ENCODE peak calls at places on chromosome 13, in eight cellular contexts. One of them, this sample, is unnamed.

GRCh38 chr13:37878921-37879320 is 9.3 kb upstream of the TRPC4 start:
- DNase-seq in iPS-NIHi11: no peak
- DNase-seq in renal cortical epithelial cell: no peak
- DNase-seq in stimulated activated CD8-positive, alpha-beta memory T cell treated with anti-CD3 and anti-CD28 coated beads, Interleukin-2, amount 100 ng/mL, for 1 hour: no peak
- DNase-seq in effector memory CD8-positive, alpha-beta T cell: no peak
- DNase-seq in aorta: no peak
- DNase-seq in NCI-H774: no peak
- DNase-seq in Panc1: no peak
- DNase-seq in this sample: no peak

GRCh38 chr13:75263741-75264407 is 218.1 kb downstream of the TBC1D4 start:
- DNase-seq in iPS-NIHi11: no peak
- DNase-seq in renal cortical epithelial cell: peak
- DNase-seq in stimulated activated CD8-positive, alpha-beta memory T cell treated with anti-CD3 and anti-CD28 coated beads, Interleukin-2, amount 100 ng/mL, for 1 hour: no peak
- DNase-seq in effector memory CD8-positive, alpha-beta T cell: no peak
- DNase-seq in aorta: no peak
- DNase-seq in NCI-H774: no peak
- DNase-seq in Panc1: no peak
- DNase-seq in this sample: no peak

GRCh38 chr13:100875392-100876043 is 200.9 kb upstream of the TMTC4 start:
- DNase-seq in iPS-NIHi11: no peak
- DNase-seq in renal cortical epithelial cell: peak
- DNase-seq in stimulated activated CD8-positive, alpha-beta memory T cell treated with anti-CD3 and anti-CD28 coated beads, Interleukin-2, amount 100 ng/mL, for 1 hour: no peak
- DNase-seq in effector memory CD8-positive, alpha-beta T cell: no peak
- DNase-seq in aorta: no peak
- DNase-seq in NCI-H774: no peak
- DNase-seq in Panc1: no peak
- DNase-seq in this sample: no peak

GRCh38 chr13:94505730-94506129 is 26.2 kb upstream of the DCT start:
- DNase-seq in iPS-NIHi11: no peak
- DNase-seq in renal cortical epithelial cell: no peak
- DNase-seq in stimulated activated CD8-positive, alpha-beta memory T cell treated with anti-CD3 and anti-CD28 coated beads, Interleukin-2, amount 100 ng/mL, for 1 hour: no peak
- DNase-seq in effector memory CD8-positive, alpha-beta T cell: no peak
- DNase-seq in aorta: no peak
- DNase-seq in NCI-H774: no peak
- DNase-seq in Panc1: no peak
- DNase-seq in this sample: no peak

GRCh38 chr13:52599853-52600603 is 42.2 kb upstream of the HNRNPA1L2 start:
- DNase-seq in iPS-NIHi11: peak
- DNase-seq in renal cortical epithelial cell: no peak
- DNase-seq in stimulated activated CD8-positive, alpha-beta memory T cell treated with anti-CD3 and anti-CD28 coated beads, Interleukin-2, amount 100 ng/mL, for 1 hour: no peak
- DNase-seq in effector memory CD8-positive, alpha-beta T cell: no peak
- DNase-seq in aorta: peak
- DNase-seq in NCI-H774: peak
- DNase-seq in Panc1: no peak
- DNase-seq in this sample: no peak

GRCh38 chr13:110677731-110678545 is 28.0 kb downstream of the CARS2 start:
- DNase-seq in iPS-NIHi11: no peak
- DNase-seq in renal cortical epithelial cell: no peak
- DNase-seq in stimulated activated CD8-positive, alpha-beta memory T cell treated with anti-CD3 and anti-CD28 coated beads, Interleukin-2, amount 100 ng/mL, for 1 hour: no peak
- DNase-seq in effector memory CD8-positive, alpha-beta T cell: no peak
- DNase-seq in aorta: no peak
- DNase-seq in NCI-H774: no peak
- DNase-seq in Panc1: no peak
- DNase-seq in this sample: no peak

GRCh38 chr13:105603283-105603682 is 932.2 kb downstream of the EFNB2 start:
- DNase-seq in iPS-NIHi11: no peak
- DNase-seq in renal cortical epithelial cell: no peak
- DNase-seq in stimulated activated CD8-positive, alpha-beta memory T cell treated with anti-CD3 and anti-CD28 coated beads, Interleukin-2, amount 100 ng/mL, for 1 hour: no peak
- DNase-seq in effector memory CD8-positive, alpha-beta T cell: no peak
- DNase-seq in aorta: no peak
- DNase-seq in NCI-H774: no peak
- DNase-seq in Panc1: no peak
- DNase-seq in this sample: no peak

GRCh38 chr13:21550918-21551317 is 53.1 kb downstream of the MICU2 start:
- DNase-seq in iPS-NIHi11: no peak
- DNase-seq in renal cortical epithelial cell: no peak
- DNase-seq in stimulated activated CD8-positive, alpha-beta memory T cell treated with anti-CD3 and anti-CD28 coated beads, Interleukin-2, amount 100 ng/mL, for 1 hour: no peak
- DNase-seq in effector memory CD8-positive, alpha-beta T cell: no peak
- DNase-seq in aorta: no peak
- DNase-seq in NCI-H774: no peak
- DNase-seq in Panc1: no peak
- DNase-seq in this sample: no peak

GRCh38 chr13:24271611-24272451 is 37.5 kb upstream of the C1QTNF9 start:
- DNase-seq in iPS-NIHi11: no peak
- DNase-seq in renal cortical epithelial cell: peak
- DNase-seq in stimulated activated CD8-positive, alpha-beta memory T cell treated with anti-CD3 and anti-CD28 coated beads, Interleukin-2, amount 100 ng/mL, for 1 hour: no peak
- DNase-seq in effector memory CD8-positive, alpha-beta T cell: peak
- DNase-seq in aorta: peak
- DNase-seq in NCI-H774: no peak
- DNase-seq in Panc1: no peak
- DNase-seq in this sample: peak

GRCh38 chr13:93338906-93339305 is 112.3 kb downstream of the GPC6 start:
- DNase-seq in iPS-NIHi11: no peak
- DNase-seq in renal cortical epithelial cell: peak
- DNase-seq in stimulated activated CD8-positive, alpha-beta memory T cell treated with anti-CD3 and anti-CD28 coated beads, Interleukin-2, amount 100 ng/mL, for 1 hour: no peak
- DNase-seq in effector memory CD8-positive, alpha-beta T cell: no peak
- DNase-seq in aorta: no peak
- DNase-seq in NCI-H774: no peak
- DNase-seq in Panc1: no peak
- DNase-seq in this sample: no peak

GRCh38 chr13:33624740-33625139 is 193.2 kb upstream of the RFC3 start:
- DNase-seq in iPS-NIHi11: no peak
- DNase-seq in renal cortical epithelial cell: no peak
- DNase-seq in stimulated activated CD8-positive, alpha-beta memory T cell treated with anti-CD3 and anti-CD28 coated beads, Interleukin-2, amount 100 ng/mL, for 1 hour: no peak
- DNase-seq in effector memory CD8-positive, alpha-beta T cell: no peak
- DNase-seq in aorta: no peak
- DNase-seq in NCI-H774: no peak
- DNase-seq in Panc1: no peak
- DNase-seq in this sample: no peak

GRCh38 chr13:36718686-36719085 is 44.9 kb downstream of the SERTM1 start:
- DNase-seq in iPS-NIHi11: no peak
- DNase-seq in renal cortical epithelial cell: peak
- DNase-seq in stimulated activated CD8-positive, alpha-beta memory T cell treated with anti-CD3 and anti-CD28 coated beads, Interleukin-2, amount 100 ng/mL, for 1 hour: no peak
- DNase-seq in effector memory CD8-positive, alpha-beta T cell: no peak
- DNase-seq in aorta: no peak
- DNase-seq in NCI-H774: no peak
- DNase-seq in Panc1: no peak
- DNase-seq in this sample: no peak

GRCh38 chr13:32259116-32259515 is 56.0 kb downstream of the ZAR1L start:
- DNase-seq in iPS-NIHi11: peak
- DNase-seq in renal cortical epithelial cell: no peak
- DNase-seq in stimulated activated CD8-positive, alpha-beta memory T cell treated with anti-CD3 and anti-CD28 coated beads, Interleukin-2, amount 100 ng/mL, for 1 hour: no peak
- DNase-seq in effector memory CD8-positive, alpha-beta T cell: no peak
- DNase-seq in aorta: no peak
- DNase-seq in NCI-H774: no peak
- DNase-seq in Panc1: no peak
- DNase-seq in this sample: no peak

GRCh38 chr13:78137404-78138142 is 218.9 kb upstream of the EDNRB start:
- DNase-seq in iPS-NIHi11: peak
- DNase-seq in renal cortical epithelial cell: peak
- DNase-seq in stimulated activated CD8-positive, alpha-beta memory T cell treated with anti-CD3 and anti-CD28 coated beads, Interleukin-2, amount 100 ng/mL, for 1 hour: no peak
- DNase-seq in effector memory CD8-positive, alpha-beta T cell: peak
- DNase-seq in aorta: no peak
- DNase-seq in NCI-H774: peak
- DNase-seq in Panc1: peak
- DNase-seq in this sample: no peak

GRCh38 chr13:108270442-108270841 is 924 bp downstream of the TNFSF13B start:
- DNase-seq in iPS-NIHi11: no peak
- DNase-seq in renal cortical epithelial cell: no peak
- DNase-seq in stimulated activated CD8-positive, alpha-beta memory T cell treated with anti-CD3 and anti-CD28 coated beads, Interleukin-2, amount 100 ng/mL, for 1 hour: no peak
- DNase-seq in effector memory CD8-positive, alpha-beta T cell: no peak
- DNase-seq in aorta: no peak
- DNase-seq in NCI-H774: no peak
- DNase-seq in Panc1: no peak
- DNase-seq in this sample: no peak

GRCh38 chr13:106041445-106041844 is 494.0 kb downstream of the EFNB2 start:
- DNase-seq in iPS-NIHi11: no peak
- DNase-seq in renal cortical epithelial cell: no peak
- DNase-seq in stimulated activated CD8-positive, alpha-beta memory T cell treated with anti-CD3 and anti-CD28 coated beads, Interleukin-2, amount 100 ng/mL, for 1 hour: no peak
- DNase-seq in effector memory CD8-positive, alpha-beta T cell: no peak
- DNase-seq in aorta: no peak
- DNase-seq in NCI-H774: no peak
- DNase-seq in Panc1: no peak
- DNase-seq in this sample: no peak

GRCh38 chr13:33033361-33033812 is 17.2 kb downstream of the KL start:
- DNase-seq in iPS-NIHi11: no peak
- DNase-seq in renal cortical epithelial cell: no peak
- DNase-seq in stimulated activated CD8-positive, alpha-beta memory T cell treated with anti-CD3 and anti-CD28 coated beads, Interleukin-2, amount 100 ng/mL, for 1 hour: no peak
- DNase-seq in effector memory CD8-positive, alpha-beta T cell: no peak
- DNase-seq in aorta: no peak
- DNase-seq in NCI-H774: no peak
- DNase-seq in Panc1: no peak
- DNase-seq in this sample: no peak

GRCh38 chr13:73717632-73718031 is 416.6 kb downstream of the KLF12 start:
- DNase-seq in iPS-NIHi11: no peak
- DNase-seq in renal cortical epithelial cell: peak
- DNase-seq in stimulated activated CD8-positive, alpha-beta memory T cell treated with anti-CD3 and anti-CD28 coated beads, Interleukin-2, amount 100 ng/mL, for 1 hour: no peak
- DNase-seq in effector memory CD8-positive, alpha-beta T cell: no peak
- DNase-seq in aorta: no peak
- DNase-seq in NCI-H774: no peak
- DNase-seq in Panc1: no peak
- DNase-seq in this sample: no peak

This sample was measured in posterior vena cava.